ENCODE peak calls at places on chromosomes 11 and 22, in four cellular contexts. U is thoracic aorta, G is RCC 7860, W is ACHN. A is an unnamed sample.

GRCh38 chr11:114279778-114280532 is 16.2 kb upstream of the NNMT start:
- DNase-seq in W (no peak), U (no peak), G (no peak), A (peak)

GRCh38 chr11:91538065-91538464 is 686.6 kb upstream of the FAT3 start:
- DNase-seq in W (no peak), U (no peak), G (no peak), A (no peak)

GRCh38 chr11:26613759-26614158 is 41.7 kb upstream of the MUC15 start:
- DNase-seq in G (no peak), W (no peak), U (no peak), A (no peak)

GRCh38 chr11:9573775-9574555 is 495 bp downstream of the WEE1 start:
- DNase-seq in G (no peak), W (no peak), U (no peak), A (no peak)

GRCh38 chr11:83676061-83676460 is 389.9 kb upstream of the CCDC90B start:
- DNase-seq in G (no peak), W (no peak), U (no peak), A (no peak)

GRCh38 chr22:39859903-39860588 is 33.5 kb downstream of the ENTHD1 start:
- DNase-seq in U (no peak), G (no peak), W (no peak), A (no peak)

GRCh38 chr11:104852811-104853210 is 45.4 kb downstream of the CASP12 start:
- DNase-seq in W (no peak), G (no peak), U (no peak), A (peak)

GRCh38 chr11:90491466-90491865 is 268.6 kb upstream of the CHORDC1 start:
- DNase-seq in U (no peak), W (no peak), G (no peak), A (no peak)

GRCh38 chr11:28417601-28418323 is 309.6 kb downstream of the METTL15 start:
- DNase-seq in U (no peak), W (no peak), G (no peak), A (no peak)

GRCh38 chr11:90222459-90223247 is at the start of gene CHORDC1:
- DNase-seq in W (peak), U (peak), G (peak), A (peak)

GRCh38 chr11:104926771-104927470 is 28.7 kb upstream of the CASP12 start:
- DNase-seq in W (no peak), U (no peak), G (no peak), A (no peak)

GRCh38 chr22:27551402-27551801 is 250.2 kb downstream of the MN1 start:
- DNase-seq in W (no peak), U (no peak), G (no peak), A (no peak)

GRCh38 chr11:27718346-27718852 is 18.1 kb upstream of the BDNF start:
- DNase-seq in W (peak), G (peak), U (no peak), A (peak)